ENCODE peak calls at places on chromosome 7, in six cellular contexts. One of them, this sample, is unnamed.

GRCh38 chr7:112009081-112009480 is 197.1 kb downstream of the DOCK4 start:
- DNase-seq in right lobe of liver: no peak
- DNase-seq in colonic mucosa: no peak
- DNase-seq in HFFc6: peak; percentile 44
- DNase-seq in astrocyte of the spinal cord: peak; percentile 71
- DNase-seq in GM20000: no peak
- DNase-seq in this sample: no peak

GRCh38 chr7:46279290-46279689 is 358.2 kb upstream of the IGFBP3 start:
- DNase-seq in right lobe of liver: no peak
- DNase-seq in colonic mucosa: no peak
- DNase-seq in HFFc6: no peak
- DNase-seq in astrocyte of the spinal cord: no peak
- DNase-seq in GM20000: no peak
- DNase-seq in this sample: no peak

GRCh38 chr7:42502022-42502421 is 265.0 kb upstream of the GLI3 start:
- DNase-seq in right lobe of liver: no peak
- DNase-seq in colonic mucosa: no peak
- DNase-seq in HFFc6: no peak
- DNase-seq in astrocyte of the spinal cord: no peak
- DNase-seq in GM20000: no peak
- DNase-seq in this sample: no peak

GRCh38 chr7:104231054-104232046 is 23.5 kb upstream of the ORC5 start:
- DNase-seq in right lobe of liver: peak; percentile 24
- DNase-seq in colonic mucosa: peak; percentile 30
- DNase-seq in HFFc6: peak; percentile 40
- DNase-seq in astrocyte of the spinal cord: peak; percentile 56
- DNase-seq in GM20000: peak; percentile 67
- DNase-seq in this sample: peak; percentile 46

GRCh38 chr7:53246974-53247373 is 211.5 kb downstream of the POM121L12 start:
- DNase-seq in right lobe of liver: no peak
- DNase-seq in colonic mucosa: no peak
- DNase-seq in HFFc6: no peak
- DNase-seq in astrocyte of the spinal cord: no peak
- DNase-seq in GM20000: no peak
- DNase-seq in this sample: no peak

GRCh38 chr7:90624128-90624980 is 28.2 kb downstream of the CDK14 start:
- DNase-seq in right lobe of liver: no peak
- DNase-seq in colonic mucosa: no peak
- DNase-seq in HFFc6: peak; percentile 6
- DNase-seq in astrocyte of the spinal cord: peak; percentile 31
- DNase-seq in GM20000: no peak
- DNase-seq in this sample: no peak

GRCh38 chr7:1558841-1559625 is 3.0 kb upstream of the TMEM184A start:
- DNase-seq in right lobe of liver: no peak
- DNase-seq in colonic mucosa: no peak
- DNase-seq in HFFc6: no peak
- DNase-seq in astrocyte of the spinal cord: no peak
- DNase-seq in GM20000: no peak
- DNase-seq in this sample: no peak

GRCh38 chr7:34133356-34133982 is 228.1 kb downstream of the BMPER start:
- DNase-seq in right lobe of liver: no peak
- DNase-seq in colonic mucosa: no peak
- DNase-seq in HFFc6: peak; percentile 95
- DNase-seq in astrocyte of the spinal cord: peak; percentile 86
- DNase-seq in GM20000: no peak
- DNase-seq in this sample: no peak

GRCh38 chr7:20440472-20441105 is 109.9 kb downstream of the ITGB8 start:
- DNase-seq in right lobe of liver: no peak
- DNase-seq in colonic mucosa: peak; percentile 56
- DNase-seq in HFFc6: no peak
- DNase-seq in astrocyte of the spinal cord: peak; percentile 36
- DNase-seq in GM20000: peak; percentile 10
- DNase-seq in this sample: peak; percentile 44

GRCh38 chr7:139853576-139854511 is 24.8 kb downstream of the TBXAS1 start:
- DNase-seq in right lobe of liver: no peak
- DNase-seq in colonic mucosa: peak; percentile 19
- DNase-seq in HFFc6: peak; percentile 70
- DNase-seq in astrocyte of the spinal cord: peak; percentile 79
- DNase-seq in GM20000: no peak
- DNase-seq in this sample: no peak

GRCh38 chr7:135285547-135285946 is 51.9 kb downstream of the STRA8 start:
- DNase-seq in right lobe of liver: no peak
- DNase-seq in colonic mucosa: no peak
- DNase-seq in HFFc6: no peak
- DNase-seq in astrocyte of the spinal cord: no peak
- DNase-seq in GM20000: no peak
- DNase-seq in this sample: no peak

GRCh38 chr7:18648849-18649758 is 153.6 kb downstream of the HDAC9 start:
- DNase-seq in right lobe of liver: no peak
- DNase-seq in colonic mucosa: no peak
- DNase-seq in HFFc6: no peak
- DNase-seq in astrocyte of the spinal cord: no peak
- DNase-seq in GM20000: no peak
- DNase-seq in this sample: no peak

GRCh38 chr7:3194501-3195141 is 106.4 kb upstream of the SDK1 start:
- DNase-seq in right lobe of liver: no peak
- DNase-seq in colonic mucosa: no peak
- DNase-seq in HFFc6: no peak
- DNase-seq in astrocyte of the spinal cord: peak; percentile 98
- DNase-seq in GM20000: no peak
- DNase-seq in this sample: no peak

GRCh38 chr7:451255-452229 is 68.1 kb downstream of the PDGFA start:
- DNase-seq in right lobe of liver: no peak
- DNase-seq in colonic mucosa: no peak
- DNase-seq in HFFc6: no peak
- DNase-seq in astrocyte of the spinal cord: no peak
- DNase-seq in GM20000: no peak
- DNase-seq in this sample: no peak

GRCh38 chr7:124996778-124997177 is 67.2 kb upstream of the POT1 start:
- DNase-seq in right lobe of liver: no peak
- DNase-seq in colonic mucosa: no peak
- DNase-seq in HFFc6: no peak
- DNase-seq in astrocyte of the spinal cord: no peak
- DNase-seq in GM20000: peak; percentile 11
- DNase-seq in this sample: peak; percentile 4

GRCh38 chr7:31633894-31634494 is 53.0 kb upstream of the PPP1R17 start:
- DNase-seq in right lobe of liver: no peak
- DNase-seq in colonic mucosa: peak; percentile 70
- DNase-seq in HFFc6: peak; percentile 21
- DNase-seq in astrocyte of the spinal cord: peak; percentile 53
- DNase-seq in GM20000: peak; percentile 20
- DNase-seq in this sample: peak; percentile 63

GRCh38 chr7:100503350-100503735 is 19.6 kb downstream of the NYAP1 start:
- DNase-seq in right lobe of liver: no peak
- DNase-seq in colonic mucosa: no peak
- DNase-seq in HFFc6: peak; percentile 41
- DNase-seq in astrocyte of the spinal cord: no peak
- DNase-seq in GM20000: no peak
- DNase-seq in this sample: no peak

GRCh38 chr7:117715784-117716445 is 157.3 kb downstream of the CTTNBP2 start:
- DNase-seq in right lobe of liver: no peak
- DNase-seq in colonic mucosa: peak; percentile 76
- DNase-seq in HFFc6: peak; percentile 13
- DNase-seq in astrocyte of the spinal cord: peak; percentile 61
- DNase-seq in GM20000: peak; percentile 46
- DNase-seq in this sample: peak; percentile 57

GRCh38 chr7:90690159-90690858 is 94.2 kb downstream of the CDK14 start:
- DNase-seq in right lobe of liver: no peak
- DNase-seq in colonic mucosa: no peak
- DNase-seq in HFFc6: no peak
- DNase-seq in astrocyte of the spinal cord: no peak
- DNase-seq in GM20000: no peak
- DNase-seq in this sample: no peak

GRCh38 chr7:154789404-154789803 is 213.5 kb downstream of the PAXIP1 start:
- DNase-seq in right lobe of liver: no peak
- DNase-seq in colonic mucosa: no peak
- DNase-seq in HFFc6: no peak
- DNase-seq in astrocyte of the spinal cord: no peak
- DNase-seq in GM20000: no peak
- DNase-seq in this sample: peak; percentile 55

GRCh38 chr7:30927040-30927439 is 15.4 kb downstream of the AQP1 start:
- DNase-seq in right lobe of liver: no peak
- DNase-seq in colonic mucosa: no peak
- DNase-seq in HFFc6: no peak
- DNase-seq in astrocyte of the spinal cord: no peak
- DNase-seq in GM20000: no peak
- DNase-seq in this sample: no peak

GRCh38 chr7:12802070-12802469 is 114.6 kb downstream of the ARL4A start:
- DNase-seq in right lobe of liver: no peak
- DNase-seq in colonic mucosa: peak; percentile 69
- DNase-seq in HFFc6: no peak
- DNase-seq in astrocyte of the spinal cord: no peak
- DNase-seq in GM20000: no peak
- DNase-seq in this sample: no peak

GRCh38 chr7:117871401-117871777 is 1.9 kb downstream of the CTTNBP2 start:
- DNase-seq in right lobe of liver: no peak
- DNase-seq in colonic mucosa: no peak
- DNase-seq in HFFc6: no peak
- DNase-seq in astrocyte of the spinal cord: no peak
- DNase-seq in GM20000: no peak
- DNase-seq in this sample: no peak

DNA sequence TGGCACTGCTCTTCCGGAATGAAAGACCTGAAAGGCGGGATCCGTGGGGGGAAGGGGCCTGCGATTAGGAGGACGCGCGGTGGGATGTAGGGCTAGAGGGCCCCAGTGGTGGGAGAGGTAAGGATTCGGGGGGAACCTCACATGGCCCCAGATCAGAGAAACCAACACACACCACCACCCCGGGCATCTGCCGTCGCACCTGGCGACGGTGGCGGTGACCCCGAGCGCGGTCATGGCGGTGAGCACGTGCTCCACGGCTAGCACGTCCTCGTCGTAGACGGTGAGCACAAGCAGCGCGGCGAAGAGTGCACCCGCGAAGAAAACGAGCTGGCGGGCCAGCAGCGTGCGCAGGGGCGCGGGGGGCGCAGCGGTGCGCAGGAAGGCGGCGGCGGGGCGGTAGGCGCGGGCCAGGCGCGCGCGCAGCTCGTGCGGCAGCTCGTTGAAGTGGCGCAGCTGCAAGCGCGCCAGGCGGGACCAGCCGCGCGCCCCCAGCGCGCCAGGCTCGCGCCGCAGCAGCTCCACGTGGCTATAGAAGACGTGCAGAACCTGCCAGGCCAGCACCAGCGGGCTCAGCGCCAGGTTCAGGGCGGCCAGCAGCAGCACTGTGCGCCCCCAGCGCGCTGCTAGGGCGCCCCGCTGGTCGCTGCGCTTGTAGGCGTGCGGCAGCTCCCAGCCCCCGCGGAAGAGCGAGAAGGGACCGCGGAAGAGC is 5.7 kb downstream of the ATG9B start:
- DNase-seq in right lobe of liver: no peak
- DNase-seq in colonic mucosa: no peak
- DNase-seq in HFFc6: no peak
- DNase-seq in astrocyte of the spinal cord: peak; percentile 22
- DNase-seq in GM20000: no peak
- DNase-seq in this sample: no peak
- TF ChIP-seq CTCF in right lobe of liver: no peak
- TF ChIP-seq CTCF in colonic mucosa: no peak
- TF ChIP-seq CTCF in HFFc6: peak; percentile 56
- TF ChIP-seq CTCF in astrocyte of the spinal cord: no peak
- TF ChIP-seq CTCF in GM20000: no peak
- TF ChIP-seq CTCF in this sample: peak; percentile 8

GRCh38 chr7:88432321-88432720 is 125.6 kb upstream of the STEAP4 start:
- DNase-seq in right lobe of liver: no peak
- DNase-seq in colonic mucosa: no peak
- DNase-seq in HFFc6: no peak
- DNase-seq in astrocyte of the spinal cord: no peak
- DNase-seq in GM20000: no peak
- DNase-seq in this sample: no peak

GRCh38 chr7:88431861-88432260 is 125.2 kb upstream of the STEAP4 start:
- DNase-seq in right lobe of liver: no peak
- DNase-seq in colonic mucosa: no peak
- DNase-seq in HFFc6: no peak
- DNase-seq in astrocyte of the spinal cord: no peak
- DNase-seq in GM20000: no peak
- DNase-seq in this sample: no peak

DNA sequence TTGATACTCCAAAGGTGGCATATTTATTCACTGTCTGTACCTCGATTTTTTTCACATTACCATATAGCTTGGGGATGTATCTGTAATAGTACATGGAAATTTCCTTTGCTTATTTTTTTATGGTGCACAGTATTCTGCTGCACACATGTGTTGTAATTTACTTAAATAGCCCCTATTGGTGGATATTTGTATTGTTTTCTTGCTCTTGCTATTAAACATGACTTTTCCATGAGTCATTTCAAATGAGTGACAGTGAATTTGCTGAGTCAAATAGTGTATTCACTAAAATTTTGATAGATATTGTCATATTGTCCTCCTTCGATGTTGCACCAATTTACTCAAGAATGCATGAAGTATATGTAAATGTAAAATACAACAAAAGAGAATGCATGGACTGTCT is 122.7 kb upstream of the STEAP4 start:
- DNase-seq in right lobe of liver: no peak
- DNase-seq in colonic mucosa: no peak
- DNase-seq in HFFc6: no peak
- DNase-seq in astrocyte of the spinal cord: no peak
- DNase-seq in GM20000: no peak
- DNase-seq in this sample: no peak
- TF ChIP-seq CTCF in right lobe of liver: no peak
- TF ChIP-seq CTCF in colonic mucosa: no peak
- TF ChIP-seq CTCF in HFFc6: peak; percentile 12
- TF ChIP-seq CTCF in astrocyte of the spinal cord: no peak
- TF ChIP-seq CTCF in GM20000: no peak
- TF ChIP-seq CTCF in this sample: peak; percentile 26

DNA sequence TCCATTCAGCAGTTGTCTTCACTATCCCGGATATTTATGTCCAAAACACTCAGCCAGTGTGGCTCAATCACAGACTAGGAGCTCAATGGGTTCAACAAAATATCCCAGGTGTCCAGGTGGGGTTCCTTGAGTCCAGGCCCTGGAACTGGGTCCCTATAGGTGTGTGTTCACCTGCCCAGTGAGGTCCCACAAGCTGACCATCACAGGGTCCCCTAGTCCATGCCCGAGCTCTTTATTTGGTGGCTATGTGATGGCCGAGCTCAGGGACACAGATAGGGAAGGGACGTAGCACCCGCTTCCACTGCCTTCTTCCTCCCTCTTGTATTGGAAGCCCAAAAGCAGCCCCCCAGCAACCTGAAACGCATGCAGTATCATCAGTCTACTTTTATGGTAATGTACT is 78.9 kb upstream of the DDC start:
- DNase-seq in right lobe of liver: no peak
- DNase-seq in colonic mucosa: no peak
- DNase-seq in HFFc6: no peak
- DNase-seq in astrocyte of the spinal cord: no peak
- DNase-seq in GM20000: no peak
- DNase-seq in this sample: no peak
- TF ChIP-seq CTCF in right lobe of liver: no peak
- TF ChIP-seq CTCF in colonic mucosa: no peak
- TF ChIP-seq CTCF in HFFc6: no peak
- TF ChIP-seq CTCF in astrocyte of the spinal cord: no peak
- TF ChIP-seq CTCF in GM20000: no peak
- TF ChIP-seq CTCF in this sample: no peak

DNA sequence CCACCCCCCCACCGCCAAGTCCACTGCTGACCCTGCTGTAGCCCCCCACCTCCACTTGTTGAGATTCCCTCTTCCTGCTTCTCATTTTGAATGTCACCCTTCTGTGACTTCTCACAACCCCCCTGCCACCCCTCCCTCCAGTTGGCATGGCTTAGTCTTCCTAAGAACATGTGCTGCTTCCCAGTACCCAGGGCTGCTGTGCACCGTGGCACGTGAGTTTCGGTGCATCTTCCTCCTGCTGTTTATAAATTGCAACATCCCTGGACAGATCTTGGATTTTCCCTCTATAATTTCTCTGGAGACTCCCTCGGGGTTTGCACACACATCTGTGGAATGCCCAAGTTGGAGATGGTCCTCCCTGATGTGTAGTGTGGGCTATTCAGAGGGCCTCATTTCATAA is 52.8 kb downstream of the IKZF1 start:
- DNase-seq in right lobe of liver: no peak
- DNase-seq in colonic mucosa: no peak
- DNase-seq in HFFc6: no peak
- DNase-seq in astrocyte of the spinal cord: no peak
- DNase-seq in GM20000: no peak
- DNase-seq in this sample: no peak
- TF ChIP-seq CTCF in right lobe of liver: no peak
- TF ChIP-seq CTCF in colonic mucosa: no peak
- TF ChIP-seq CTCF in HFFc6: no peak
- TF ChIP-seq CTCF in astrocyte of the spinal cord: no peak
- TF ChIP-seq CTCF in GM20000: no peak
- TF ChIP-seq CTCF in this sample: no peak